ENCODE peak calls at places on chromosomes 7 and 10, in five cellular contexts. H, J, G, N and D are unnamed samples.

GRCh38 chr10:125146791-125147604 is 13.4 kb downstream of the CTBP2 start:
- DNase-seq in H (no peak), J (no peak), G (no peak), N (no peak), D (no peak)

GRCh38 chr10:120327671-120328070 is 129.4 kb upstream of the PLPP4 start:
- DNase-seq in H (no peak), J (no peak), G (no peak), N (no peak), D (no peak)

GRCh38 chr7:110775046-110775445 is 315.9 kb upstream of the LRRN3 start:
- DNase-seq in H (no peak), J (no peak), G (no peak), N (no peak), D (no peak)

GRCh38 chr7:45726883-45727282 is 146.0 kb downstream of the CCDC201 start:
- DNase-seq in H (no peak), J (no peak), G (no peak), N (no peak), D (no peak)

GRCh38 chr10:122650331-122650730 is 49.3 kb downstream of the C10orf120 start:
- DNase-seq in H (no peak), J (no peak), G (no peak), N (no peak), D (no peak)

GRCh38 chr10:18472977-18473376 is 178.4 kb downstream of the NSUN6 start:
- DNase-seq in H (peak; percentile 21), J (peak; percentile 18), G (no peak), N (no peak), D (no peak)

GRCh38 chr10:129694184-129694583 is 227.1 kb downstream of the MGMT start:
- DNase-seq in H (no peak), J (no peak), G (no peak), N (no peak), D (no peak)

GRCh38 chr7:15305002-15305600 is 256.7 kb downstream of the AGMO start:
- DNase-seq in H (peak; percentile 19), J (peak; percentile 36), G (no peak), N (peak; percentile 33), D (peak; percentile 33)

GRCh38 chr7:34755008-34755407 is 97.0 kb downstream of the NPSR1 start:
- DNase-seq in H (no peak), J (no peak), G (no peak), N (no peak), D (no peak)

GRCh38 chr10:93465806-93466675 is 16.1 kb downstream of the MYOF start:
- DNase-seq in H (no peak), J (peak; percentile 58), G (no peak), N (peak; percentile 18), D (peak; percentile 90)

GRCh38 chr7:149615690-149616270 is 118.2 kb upstream of the ZNF746 start:
- DNase-seq in H (no peak), J (peak; percentile 39), G (no peak), N (no peak), D (no peak)

GRCh38 chr7:102412548-102412947 is 16.4 kb downstream of the PRKRIP1 start:
- DNase-seq in H (peak; percentile 66), J (peak; percentile 73), G (no peak), N (no peak), D (no peak)

GRCh38 chr10:129774736-129775401 is 189.2 kb downstream of the EBF3 start:
- DNase-seq in H (no peak), J (no peak), G (no peak), N (no peak), D (no peak)

GRCh38 chr7:142873281-142873784 is 12.2 kb downstream of the TRPV6 start:
- DNase-seq in H (peak; percentile 91), J (peak; percentile 67), G (no peak), N (no peak), D (peak; percentile 28)

GRCh38 chr10:13872411-13872810 is 285.6 kb downstream of the PRPF18 start:
- DNase-seq in H (no peak), J (no peak), G (no peak), N (no peak), D (no peak)

GRCh38 chr7:139918488-139918887 is 89.4 kb downstream of the TBXAS1 start:
- DNase-seq in H (peak; percentile 63), J (no peak), G (no peak), N (no peak), D (no peak)

GRCh38 chr7:80184693-80185092 is 50.1 kb downstream of the GNAI1 start:
- DNase-seq in H (no peak), J (no peak), G (no peak), N (no peak), D (peak; percentile 51)

GRCh38 chr7:17415955-17416354 is 117.5 kb downstream of the AHR start:
- DNase-seq in H (no peak), J (no peak), G (no peak), N (no peak), D (no peak)

GRCh38 chr7:120014920-120015465 is 258.0 kb upstream of the KCND2 start:
- DNase-seq in H (no peak), J (no peak), G (no peak), N (no peak), D (no peak)

GRCh38 chr10:91796332-91797076 is 1.7 kb upstream of the TNKS2 start:
- DNase-seq in H (no peak), J (no peak), G (peak; percentile 64), N (peak; percentile 4), D (no peak)

GRCh38 chr7:82593780-82594179 is 150.2 kb upstream of the CACNA2D1 start:
- DNase-seq in H (no peak), J (no peak), G (no peak), N (no peak), D (no peak)

GRCh38 chr10:88964360-88964759 is 11.8 kb upstream of the ACTA2 start:
- DNase-seq in H (no peak), J (no peak), G (no peak), N (no peak), D (no peak)

GRCh38 chr7:39531818-39532217 is 34.4 kb upstream of the YAE1 start:
- DNase-seq in H (no peak), J (no peak), G (no peak), N (no peak), D (no peak)

GRCh38 chr10:58414270-58415041 is 29.2 kb downstream of the TFAM start:
- DNase-seq in H (no peak), J (peak; percentile 54), G (no peak), N (peak; percentile 68), D (no peak)

GRCh38 chr7:4882169-4882741 is 1.3 kb downstream of the RADIL start:
- DNase-seq in H (peak; percentile 29), J (peak; percentile 88), G (no peak), N (no peak), D (no peak)

GRCh38 chr10:114301951-114302710 is 63.1 kb downstream of the VWA2 start:
- DNase-seq in H (no peak), J (no peak), G (no peak), N (no peak), D (no peak)

GRCh38 chr10:74929197-74929596 is 102.8 kb downstream of the KAT6B start:
- DNase-seq in H (no peak), J (no peak), G (no peak), N (no peak), D (no peak)

GRCh38 chr7:33745934-33746333 is 159.4 kb upstream of the BMPER start:
- DNase-seq in H (no peak), J (no peak), G (no peak), N (no peak), D (no peak)

GRCh38 chr7:149458235-149458634 is 2.6 kb downstream of the ZNF777 start:
- DNase-seq in H (no peak), J (no peak), G (no peak), N (no peak), D (no peak)

GRCh38 chr7:127924874-127925273 is 106.4 kb downstream of the LRRC4 start:
- DNase-seq in H (no peak), J (no peak), G (no peak), N (no peak), D (no peak)
- TF ChIP-seq ZBTB33 in H (no peak), J (no peak), G (no peak), N (no peak), D (no peak)

GRCh38 chr10:33039167-33039566 is 81.1 kb upstream of the ITGB1 start:
- DNase-seq in H (no peak), J (no peak), G (no peak), N (no peak), D (no peak)

GRCh38 chr10:33037726-33038125 is 79.7 kb upstream of the ITGB1 start:
- DNase-seq in H (no peak), J (no peak), G (no peak), N (no peak), D (no peak)

GRCh38 chr10:33036670-33037069 is 78.6 kb upstream of the ITGB1 start:
- DNase-seq in H (no peak), J (no peak), G (no peak), N (no peak), D (no peak)

GRCh38 chr10:33040436-33040835 is 82.4 kb upstream of the ITGB1 start:
- DNase-seq in H (no peak), J (peak; percentile 28), G (no peak), N (no peak), D (no peak)

DNA sequence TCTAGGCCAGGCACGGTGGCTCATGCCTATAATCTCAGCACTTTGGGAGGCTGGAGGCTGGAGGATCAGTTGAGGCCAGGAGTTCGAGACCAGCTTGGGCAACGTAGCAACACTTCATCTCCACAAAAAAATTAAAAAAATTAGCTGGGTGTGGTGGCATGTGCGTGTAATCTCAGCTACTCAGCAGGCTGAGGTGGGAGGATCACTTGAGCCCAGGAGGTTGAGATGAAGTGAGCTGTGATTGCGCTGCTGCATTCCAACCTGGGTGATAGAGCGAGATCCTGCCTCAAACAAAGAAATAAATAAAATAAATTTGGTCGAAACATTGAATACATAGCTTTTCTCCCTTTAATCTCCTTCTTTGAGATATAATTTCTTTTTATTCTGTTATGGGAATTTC is 80.6 kb upstream of the ITGB1 start:
- DNase-seq in H (no peak), J (no peak), G (no peak), N (no peak), D (no peak)
- TF ChIP-seq JUND in H (no peak), J (no peak), G (no peak), N (no peak), D (no peak)

GRCh38 chr10:5854178-5854570 is 35.5 kb downstream of the ANKRD16 start:
- DNase-seq in H (no peak), J (no peak), G (no peak), N (no peak), D (no peak)
- TF ChIP-seq ZBTB33 in H (no peak), J (no peak), G (no peak), N (no peak), D (no peak)

GRCh38 chr10:6388261-6388893 is 185.6 kb downstream of the PFKFB3 start:
- DNase-seq in H (no peak), J (no peak), G (no peak), N (no peak), D (no peak)

GRCh38 chr10:6386960-6387359 is 184.2 kb downstream of the PFKFB3 start:
- DNase-seq in H (no peak), J (no peak), G (no peak), N (no peak), D (no peak)

GRCh38 chr10:6384847-6385246 is 182.1 kb downstream of the PFKFB3 start:
- DNase-seq in H (no peak), J (no peak), G (no peak), N (no peak), D (no peak)

GRCh38 chr10:6385683-6386082 is 183.0 kb downstream of the PFKFB3 start:
- DNase-seq in H (no peak), J (no peak), G (no peak), N (no peak), D (no peak)

DNA sequence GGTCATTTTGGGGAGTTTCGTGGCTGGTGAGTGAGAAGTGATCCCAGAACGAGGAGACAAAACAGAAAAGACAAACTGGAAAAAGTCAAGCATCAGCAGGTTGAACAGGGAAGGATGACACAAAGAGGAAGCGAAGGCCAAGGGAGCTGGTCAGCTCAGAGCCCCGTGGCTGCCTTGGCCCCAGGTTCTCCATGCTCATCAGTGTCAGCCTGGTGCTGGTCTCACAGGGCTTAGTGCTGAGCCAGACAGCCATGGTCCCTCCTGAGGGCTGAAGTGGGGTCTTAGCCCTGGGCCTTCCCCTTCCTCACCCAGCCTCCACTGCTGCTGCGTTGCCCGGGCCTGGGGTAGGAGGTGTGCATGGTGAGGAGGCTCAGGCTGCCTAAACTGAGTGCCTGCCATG is 183.6 kb downstream of the PFKFB3 start:
- DNase-seq in H (no peak), J (no peak), G (no peak), N (no peak), D (no peak)
- TF ChIP-seq JUND in H (no peak), J (no peak), G (no peak), N (no peak), D (no peak)